ENCODE peak calls at places on chromosomes 5 and 9, in six cellular contexts. H, R, F, Q, L and T are unnamed samples.

GRCh38 chr5:136799806-136800372 is 434.5 kb upstream of the TRPC7 start:
- DNase-seq in H (no peak), R (no peak), F (no peak), Q (no peak), L (peak), T (no peak)

GRCh38 chr9:75084081-75084672 is 3.8 kb downstream of the NMRK1 start:
- DNase-seq in H (no peak), R (no peak), F (no peak), Q (no peak), L (no peak), T (no peak)

GRCh38 chr5:29175774-29176173 is 2017.7 kb upstream of the CDH6 start:
- DNase-seq in H (no peak), R (no peak), F (no peak), Q (no peak), L (no peak), T (no peak)

GRCh38 chr9:136261686-136262430 is 16.2 kb upstream of the QSOX2 start:
- DNase-seq in H (no peak), R (no peak), F (no peak), Q (no peak), L (no peak), T (no peak)

GRCh38 chr9:32004431-32005076 is 379.9 kb upstream of the ACO1 start:
- DNase-seq in H (no peak), R (no peak), F (no peak), Q (no peak), L (no peak), T (no peak)

GRCh38 chr5:181039961-181040915 is at the start of gene BTNL9:
- DNase-seq in H (no peak), R (no peak), F (no peak), Q (no peak), L (no peak), T (no peak)

GRCh38 chr5:168766038-168766700 is 187.0 kb upstream of the PANK3 start:
- DNase-seq in H (no peak), R (no peak), F (no peak), Q (no peak), L (no peak), T (peak)

GRCh38 chr5:6553986-6554385 is 78.9 kb downstream of the NSUN2 start:
- DNase-seq in H (no peak), R (no peak), F (no peak), Q (no peak), L (no peak), T (no peak)

GRCh38 chr9:68999393-69000105 is 14.4 kb downstream of the PRKACG start:
- DNase-seq in H (peak), R (peak), F (peak), Q (peak), L (peak), T (peak)

GRCh38 chr5:170277953-170278352 is 19.6 kb downstream of the LCP2 start:
- DNase-seq in H (no peak), R (no peak), F (no peak), Q (no peak), L (no peak), T (no peak)

GRCh38 chr5:135215617-135215995 is 181.6 kb upstream of the PITX1 start:
- DNase-seq in H (no peak), R (no peak), F (peak), Q (no peak), L (no peak), T (no peak)

GRCh38 chr9:70045452-70045851 is 1.8 kb downstream of the MAMDC2 start:
- DNase-seq in H (no peak), R (no peak), F (no peak), Q (no peak), L (no peak), T (no peak)

GRCh38 chr9:125434986-125435775 is 173.6 kb downstream of the GAPVD1 start:
- DNase-seq in H (no peak), R (no peak), F (no peak), Q (no peak), L (no peak), T (no peak)

GRCh38 chr5:4647955-4648354 is 492.2 kb upstream of the ADAMTS16 start:
- DNase-seq in H (no peak), R (no peak), F (no peak), Q (no peak), L (no peak), T (no peak)

GRCh38 chr5:40160435-40160834 is 519.3 kb upstream of the PTGER4 start:
- DNase-seq in H (no peak), R (no peak), F (no peak), Q (no peak), L (no peak), T (peak)

GRCh38 chr5:76819851-76820280 is 1.0 kb downstream of the F2RL1 start:
- DNase-seq in H (no peak), R (no peak), F (peak), Q (no peak), L (no peak), T (no peak)

GRCh38 chr5:164188733-164189148 is 683.3 kb downstream of the MAT2B start:
- DNase-seq in H (no peak), R (no peak), F (no peak), Q (no peak), L (no peak), T (no peak)

GRCh38 chr5:129135633-129136032 is 41.1 kb downstream of the ISOC1 start:
- DNase-seq in H (no peak), R (peak), F (no peak), Q (no peak), L (peak), T (no peak)

GRCh38 chr5:173909205-173909604 is 21.1 kb downstream of the CPEB4 start:
- DNase-seq in H (no peak), R (no peak), F (no peak), Q (no peak), L (no peak), T (no peak)

GRCh38 chr5:163619273-163619672 is 113.9 kb downstream of the MAT2B start:
- DNase-seq in H (no peak), R (no peak), F (no peak), Q (no peak), L (no peak), T (no peak)

GRCh38 chr5:132498152-132498551 is 7.6 kb upstream of the IRF1 start:
- DNase-seq in H (no peak), R (no peak), F (peak), Q (no peak), L (peak), T (peak)

GRCh38 chr9:94159069-94159915 is 75.0 kb downstream of the PTPDC1 start:
- DNase-seq in H (no peak), R (no peak), F (no peak), Q (no peak), L (no peak), T (peak)

GRCh38 chr5:160155017-160155725 is 35.9 kb upstream of the PWWP2A start:
- DNase-seq in H (no peak), R (no peak), F (peak), Q (no peak), L (peak), T (peak)

GRCh38 chr5:54090495-54091084 is 219.8 kb downstream of the ARL15 start:
- DNase-seq in H (no peak), R (peak), F (no peak), Q (peak), L (peak), T (peak)

GRCh38 chr5:144308211-144308610 is 137.5 kb downstream of the KCTD16 start:
- DNase-seq in H (no peak), R (no peak), F (no peak), Q (no peak), L (no peak), T (no peak)

GRCh38 chr5:41433552-41434181 is 76.7 kb downstream of the PLCXD3 start:
- DNase-seq in H (no peak), R (no peak), F (no peak), Q (no peak), L (peak), T (peak)

GRCh38 chr9:32265037-32265436 is 119.4 kb upstream of the ACO1 start:
- DNase-seq in H (no peak), R (no peak), F (no peak), Q (no peak), L (no peak), T (no peak)

GRCh38 chr5:152379331-152379730 is 25.7 kb downstream of the NMUR2 start:
- DNase-seq in H (no peak), R (no peak), F (no peak), Q (no peak), L (no peak), T (no peak)
- TF ChIP-seq CTCF in H (no peak), R (peak), F (no peak), Q (no peak), L (no peak), T (no peak)

DNA sequence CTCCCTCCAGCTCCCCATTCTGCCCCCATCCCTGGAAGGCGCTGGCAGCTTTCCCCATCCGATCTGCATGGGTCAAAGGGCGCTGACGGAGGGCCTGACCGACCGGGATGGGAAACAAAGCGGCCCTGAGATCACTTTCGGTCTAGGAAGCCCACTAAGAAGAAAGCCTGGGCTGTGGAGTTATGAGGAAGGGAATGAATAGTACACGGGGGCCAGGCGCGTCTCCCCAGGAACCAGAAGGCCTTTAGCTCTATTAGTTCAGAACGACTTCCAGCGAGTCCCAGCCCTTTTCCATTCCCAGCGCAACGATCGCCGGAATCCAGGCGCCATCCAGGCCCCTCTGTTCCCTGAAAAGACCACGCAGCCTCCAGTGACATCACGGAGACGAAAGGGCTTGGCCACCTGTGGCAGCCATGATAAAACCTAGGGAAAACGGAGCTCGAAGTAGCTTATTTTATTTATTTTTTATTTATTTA is 70.1 kb upstream of the CCDC180 start:
- DNase-seq in H (no peak), R (no peak), F (no peak), Q (no peak), L (no peak), T (no peak)
- H3K4me3 ChIP-seq in H (no peak), R (peak), F (peak), Q (peak), L (peak), T (peak)

DNA sequence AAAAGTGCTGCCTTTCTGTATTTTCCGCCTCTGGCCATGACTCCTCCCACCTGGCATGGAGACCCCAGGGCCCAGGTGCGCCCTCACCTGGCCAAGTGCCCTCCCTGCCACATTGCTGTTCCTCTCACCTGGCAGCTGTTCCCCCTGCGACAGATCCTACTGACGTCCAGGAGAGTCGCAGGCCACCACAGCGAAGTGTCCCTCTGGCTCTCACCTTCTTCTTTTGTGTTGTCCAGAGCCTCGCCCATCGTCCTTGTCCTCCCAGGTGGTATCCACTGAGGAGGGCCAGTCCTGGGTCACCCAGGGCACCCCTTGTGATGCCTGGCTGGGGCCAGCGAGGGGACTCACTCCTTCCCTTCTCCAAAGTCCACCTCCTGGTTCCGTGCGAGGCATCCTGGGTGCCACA is 2.6 kb downstream of the NKD2 start:
- DNase-seq in H (peak), R (no peak), F (peak), Q (no peak), L (peak), T (no peak)
- TF ChIP-seq CTCF in H (peak), R (peak), F (peak), Q (no peak), L (peak), T (peak)

GRCh38 chr5:175534070-175534932 is 55.9 kb downstream of the SFXN1 start:
- DNase-seq in H (peak), R (peak), F (peak), Q (peak), L (peak), T (peak)
- H3K4me3 ChIP-seq in H (peak), R (no peak), F (no peak), Q (peak), L (no peak), T (no peak)

DNA sequence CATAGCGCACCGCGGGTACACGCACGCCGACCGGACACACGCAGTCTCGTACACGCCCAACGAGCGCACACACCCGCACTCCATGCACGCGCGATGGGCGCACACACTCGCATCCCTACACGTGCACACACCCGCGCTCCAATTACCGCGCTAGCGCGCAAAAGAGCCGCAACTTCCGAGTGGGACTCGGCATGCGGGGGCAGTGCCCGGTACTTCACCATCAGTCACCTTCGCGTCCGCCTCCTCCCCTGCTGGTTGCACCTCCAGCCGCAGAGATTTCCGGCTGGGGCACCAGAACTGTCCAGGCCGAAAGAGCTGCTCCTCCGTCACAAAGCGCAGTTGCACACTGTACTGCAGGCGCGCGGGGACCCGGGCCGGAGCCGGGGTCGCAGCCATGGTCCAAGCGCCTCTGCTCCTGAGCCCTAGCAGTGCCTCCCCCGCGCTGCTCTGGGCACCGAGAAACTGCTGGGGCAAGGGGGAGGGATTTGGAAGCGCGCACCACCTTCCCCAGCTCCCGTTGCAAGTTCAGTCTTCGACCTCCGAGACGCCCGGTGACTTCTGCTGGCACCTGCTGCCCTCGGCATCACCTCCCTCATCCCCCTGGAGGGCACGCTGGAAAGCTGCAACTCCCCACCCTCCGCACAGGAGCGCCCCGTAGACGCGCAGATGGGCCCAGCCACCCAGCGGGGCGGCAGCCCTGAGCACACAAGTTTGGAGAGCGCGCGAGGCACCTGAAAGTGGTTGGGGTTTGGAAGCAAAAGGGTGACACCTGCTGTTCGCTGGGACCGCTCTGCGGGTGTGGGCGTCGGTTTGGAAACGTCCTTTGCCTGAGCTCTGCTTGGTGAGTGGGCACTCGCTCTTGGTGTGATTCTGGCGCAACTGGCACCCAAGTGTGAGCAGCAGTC is 337.4 kb upstream of the PUM3 start:
- DNase-seq in H (no peak), R (no peak), F (peak), Q (no peak), L (peak), T (peak)
- TF ChIP-seq CTCF in H (no peak), R (peak), F (peak), Q (no peak), L (peak), T (no peak)

GRCh38 chr5:38802125-38802524 is 43.7 kb upstream of the OSMR start:
- DNase-seq in H (no peak), R (no peak), F (no peak), Q (no peak), L (no peak), T (no peak)

GRCh38 chr5:38808666-38809343 is 37.0 kb upstream of the OSMR start:
- DNase-seq in H (no peak), R (no peak), F (no peak), Q (no peak), L (no peak), T (no peak)

GRCh38 chr5:38803246-38803645 is 42.6 kb upstream of the OSMR start:
- DNase-seq in H (no peak), R (no peak), F (no peak), Q (no peak), L (no peak), T (no peak)

GRCh38 chr5:38809388-38810359 is 36.1 kb upstream of the OSMR start:
- DNase-seq in H (peak), R (peak), F (peak), Q (peak), L (peak), T (peak)

DNA sequence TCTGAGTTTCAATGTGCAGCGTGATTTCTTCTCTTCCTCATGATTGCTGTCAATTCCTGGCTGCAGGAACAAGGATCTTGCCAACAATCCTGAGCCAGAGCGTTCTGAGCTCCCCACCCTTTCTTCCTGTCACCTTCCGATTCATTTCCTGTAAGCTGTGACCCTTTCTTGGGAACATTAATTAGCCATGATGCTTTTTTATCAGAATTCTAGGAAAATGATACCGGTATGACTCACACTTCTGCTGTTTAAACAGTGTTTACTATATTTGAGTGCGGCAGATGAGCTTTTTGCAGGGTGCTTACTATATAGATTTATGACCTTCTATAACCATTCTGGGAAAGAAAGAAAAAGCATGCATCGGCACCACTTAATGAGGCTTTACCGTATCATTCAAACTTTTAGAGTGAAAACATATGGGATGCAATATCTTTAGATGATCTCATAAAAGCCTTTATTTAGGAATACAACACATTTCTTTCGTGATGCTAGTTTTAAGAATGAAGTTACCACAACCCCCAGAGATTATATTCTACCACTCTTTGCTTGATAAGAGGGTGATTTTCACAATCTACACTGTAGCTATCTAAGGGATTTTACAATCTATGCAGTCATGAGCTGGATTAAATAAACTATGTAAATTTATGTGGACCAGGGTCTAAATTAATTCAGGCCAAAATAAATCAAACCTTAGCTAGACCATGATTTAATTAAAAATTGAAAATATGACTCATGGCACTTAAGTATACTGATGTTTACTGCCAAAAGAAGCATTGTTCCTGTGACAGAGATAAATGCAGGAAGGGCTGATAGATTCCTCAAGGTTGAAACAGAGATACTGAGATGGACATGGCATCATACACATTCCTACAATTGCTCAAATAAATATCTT is 38.0 kb upstream of the OSMR start:
- DNase-seq in H (no peak), R (no peak), F (no peak), Q (no peak), L (no peak), T (peak)
- H3K4me3 ChIP-seq in H (no peak), R (no peak), F (no peak), Q (peak), L (no peak), T (no peak)

GRCh38 chr5:138635708-138636107 is 60.5 kb upstream of the HSPA9 start:
- DNase-seq in H (no peak), R (no peak), F (no peak), Q (no peak), L (no peak), T (no peak)

GRCh38 chr5:138632900-138633489 is 57.8 kb upstream of the HSPA9 start:
- DNase-seq in H (no peak), R (peak), F (peak), Q (peak), L (peak), T (peak)

GRCh38 chr5:138637256-138637655 is 62.1 kb upstream of the HSPA9 start:
- DNase-seq in H (no peak), R (no peak), F (no peak), Q (no peak), L (no peak), T (no peak)

GRCh38 chr5:138636401-138636944 is 61.3 kb upstream of the HSPA9 start:
- DNase-seq in H (no peak), R (no peak), F (no peak), Q (no peak), L (peak), T (no peak)

DNA sequence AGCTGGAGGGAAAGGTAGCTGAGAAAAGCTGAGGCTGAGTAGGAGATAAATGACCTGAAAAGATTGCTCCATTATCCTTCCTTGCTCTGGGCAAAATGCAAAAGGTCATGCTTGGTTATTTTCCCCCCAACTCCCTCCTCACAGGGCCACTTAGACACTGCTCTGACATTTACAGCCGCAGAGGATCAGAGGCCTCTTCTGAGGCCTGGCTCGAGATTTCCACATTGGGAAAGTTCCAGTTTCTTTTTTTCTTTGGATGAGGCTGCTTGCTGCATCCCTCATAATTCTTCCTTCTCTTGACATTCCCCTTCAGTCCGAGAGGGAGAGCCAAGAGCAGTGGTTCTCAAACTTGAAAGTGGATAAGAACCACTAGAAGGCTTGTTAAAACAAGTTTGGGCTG is 60.1 kb upstream of the HSPA9 start:
- DNase-seq in H (no peak), R (no peak), F (peak), Q (no peak), L (no peak), T (peak)
- TF ChIP-seq CTCF in H (no peak), R (no peak), F (no peak), Q (no peak), L (peak), T (no peak)